ENCODE peak calls at places on chromosomes 13 and 19, in seven cellular contexts. E is AG09309; N is NCI-H1048; F is AG10803; R is activated CD4-positive, alpha-beta T cell treated with anti-CD3 and anti-CD28 coated beads, Interleukin-2, amount 10 ng/mL, durations not matched to agents 7 days and 5 days; B is HEK293T; O is posterior cingulate gyrus. H is an unnamed sample.

GRCh38 chr13:111907341-111907880 is 159.5 kb upstream of the SOX1 start:
- DNase-seq in E (no peak), N (no peak), F (no peak), R (no peak), B (no peak), O (no peak), H (no peak)

GRCh38 chr13:91346848-91347211 is 657 bp upstream of the MIR17HG start:
- DNase-seq in E (no peak), N (no peak), F (no peak), R (peak), B (peak), O (peak), H (no peak)

GRCh38 chr19:47713046-47714021 is at the start of gene EHD2:
- DNase-seq in E (no peak), N (no peak), F (peak), R (peak), B (peak), O (peak), H (no peak)

GRCh38 chr19:12681074-12681987 is at the start of gene DHPS:
- DNase-seq in E (peak), N (peak), F (peak), R (peak), B (peak), O (peak), H (peak)

GRCh38 chr13:37175996-37176395 is 70.5 kb upstream of the CSNK1A1L start:
- DNase-seq in E (peak), N (no peak), F (peak), R (no peak), B (no peak), O (no peak), H (peak)

GRCh38 chr13:37075164-37075563 is 15.7 kb upstream of the SUPT20H start:
- DNase-seq in E (no peak), N (no peak), F (no peak), R (no peak), B (no peak), O (no peak), H (no peak)

GRCh38 chr19:23527797-23528196 is 132.5 kb upstream of the ZNF91 start:
- DNase-seq in E (no peak), N (no peak), F (no peak), R (no peak), B (no peak), O (no peak), H (no peak)

GRCh38 chr19:22622901-22623840 is 11.0 kb upstream of the ZNF492 start:
- DNase-seq in E (no peak), N (no peak), F (no peak), R (no peak), B (no peak), O (no peak), H (no peak)

GRCh38 chr19:28577199-28577598 is 635.8 kb downstream of the UQCRFS1 start:
- DNase-seq in E (no peak), N (no peak), F (no peak), R (no peak), B (no peak), O (no peak), H (no peak)

GRCh38 chr13:48316826-48317510 is 13.4 kb downstream of the RB1 start:
- DNase-seq in E (no peak), N (no peak), F (no peak), R (no peak), B (no peak), O (no peak), H (no peak)

GRCh38 chr19:56692496-56692895 is 20.9 kb upstream of the ZNF835 start:
- DNase-seq in E (no peak), N (no peak), F (no peak), R (no peak), B (no peak), O (peak), H (no peak)